ENCODE peak calls at places on chromosomes 2 and 18, in eight cellular contexts. Y is AG09309; V is thoracic aorta; O is activated CD4-positive, alpha-beta T cell treated with anti-CD3 and anti-CD28 coated beads for 24 hours; U is activated naive CD4-positive, alpha-beta T cell treated with anti-CD3 and anti-CD28 coated beads, Interleukin-2, amount 50 U/mL, for 16 hours; S is kidney glomerular epithelial cell; J is effector memory CD8-positive, alpha-beta T cell; B is mammary epithelial cell. D is an unnamed sample.

GRCh38 chr2:189249901-189250300 is 70.3 kb upstream of the COL5A2 start:
- DNase-seq in Y (no peak), V (no peak), O (no peak), U (no peak), S (no peak), J (no peak), B (no peak), D (no peak)

GRCh38 chr2:60520917-60521539 is 32.4 kb downstream of the BCL11A start:
- DNase-seq in Y (no peak), V (no peak), O (no peak), U (no peak), S (no peak), J (no peak), B (no peak), D (no peak)

GRCh38 chr2:207008105-207008990 is 69.0 kb downstream of the CPO start:
- DNase-seq in Y (no peak), V (no peak), O (no peak), U (no peak), S (peak; percentile 75), J (no peak), B (no peak), D (no peak)

GRCh38 chr2:122627388-122627787 is 871.9 kb downstream of the TSN start:
- DNase-seq in Y (no peak), V (no peak), O (no peak), U (no peak), S (no peak), J (no peak), B (peak; percentile 35), D (no peak)

GRCh38 chr18:50424877-50425690 is 50.2 kb downstream of the SKA1 start:
- DNase-seq in Y (peak; percentile 80), V (no peak), O (no peak), U (no peak), S (peak; percentile 71), J (no peak), B (peak; percentile 3), D (no peak)

GRCh38 chr18:48718251-48718959 is 179.6 kb downstream of the CTIF start:
- DNase-seq in Y (no peak), V (no peak), O (no peak), U (no peak), S (no peak), J (no peak), B (no peak), D (no peak)

GRCh38 chr2:84038866-84039265 is 420.2 kb downstream of the SUCLG1 start:
- DNase-seq in Y (no peak), V (no peak), O (no peak), U (no peak), S (no peak), J (no peak), B (no peak), D (no peak)

GRCh38 chr2:58137856-58138255 is 91.2 kb downstream of the VRK2 start:
- DNase-seq in Y (no peak), V (no peak), O (no peak), U (no peak), S (no peak), J (no peak), B (no peak), D (no peak)

GRCh38 chr2:18834341-18834740 is 245.0 kb upstream of the NT5C1B start:
- DNase-seq in Y (no peak), V (no peak), O (no peak), U (no peak), S (peak; percentile 40), J (no peak), B (peak; percentile 75), D (no peak)

GRCh38 chr2:31079665-31080064 is 58.6 kb downstream of the GALNT14 start:
- DNase-seq in Y (no peak), V (no peak), O (no peak), U (no peak), S (no peak), J (no peak), B (no peak), D (no peak)

GRCh38 chr2:197079832-197080555 is 153.5 kb upstream of the PGAP1 start:
- DNase-seq in Y (no peak), V (no peak), O (no peak), U (no peak), S (no peak), J (no peak), B (no peak), D (no peak)

GRCh38 chr2:126750506-126750905 is 94.5 kb downstream of the GYPC start:
- DNase-seq in Y (no peak), V (no peak), O (no peak), U (no peak), S (no peak), J (no peak), B (no peak), D (no peak)